ENCODE peak calls at places on chromosomes 2 and 18, in nine cellular contexts. One of them, this sample, is unnamed.

GRCh38 chr2:5560981-5561380 is 131.2 kb upstream of the SOX11 start:
- DNase-seq in psoas muscle: peak
- DNase-seq in astrocyte of the cerebellum: peak
- DNase-seq in epithelial cell of esophagus: no peak
- DNase-seq in AG10803: no peak
- DNase-seq in heart right ventricle: peak
- DNase-seq in heart left ventricle: peak
- DNase-seq in mesenchymal stem cell: peak
- DNase-seq in BJ: no peak
- DNase-seq in this sample: no peak

GRCh38 chr2:124670187-124670586 is 645.1 kb downstream of the CNTNAP5 start:
- DNase-seq in heart right ventricle: no peak
- DNase-seq in AG10803: no peak
- DNase-seq in psoas muscle: no peak
- DNase-seq in mesenchymal stem cell: no peak
- DNase-seq in BJ: no peak
- DNase-seq in astrocyte of the cerebellum: no peak
- DNase-seq in epithelial cell of esophagus: no peak
- DNase-seq in heart left ventricle: no peak
- DNase-seq in this sample: no peak

GRCh38 chr2:1900736-1901135 is 156.4 kb upstream of the PXDN start:
- DNase-seq in AG10803: no peak
- DNase-seq in heart left ventricle: no peak
- DNase-seq in BJ: no peak
- DNase-seq in astrocyte of the cerebellum: no peak
- DNase-seq in mesenchymal stem cell: no peak
- DNase-seq in heart right ventricle: no peak
- DNase-seq in epithelial cell of esophagus: no peak
- DNase-seq in psoas muscle: no peak
- DNase-seq in this sample: no peak

GRCh38 chr18:74534150-74534969 is at the start of gene CNDP1:
- DNase-seq in astrocyte of the cerebellum: no peak
- DNase-seq in heart right ventricle: no peak
- DNase-seq in mesenchymal stem cell: no peak
- DNase-seq in epithelial cell of esophagus: no peak
- DNase-seq in psoas muscle: no peak
- DNase-seq in BJ: no peak
- DNase-seq in AG10803: no peak
- DNase-seq in heart left ventricle: no peak
- DNase-seq in this sample: no peak

GRCh38 chr2:85899284-85899683 is 10.5 kb upstream of the ST3GAL5 start:
- DNase-seq in astrocyte of the cerebellum: no peak
- DNase-seq in psoas muscle: no peak
- DNase-seq in mesenchymal stem cell: no peak
- DNase-seq in heart left ventricle: no peak
- DNase-seq in heart right ventricle: no peak
- DNase-seq in AG10803: no peak
- DNase-seq in BJ: no peak
- DNase-seq in epithelial cell of esophagus: no peak
- DNase-seq in this sample: no peak

GRCh38 chr2:3487028-3487425 is 32.3 kb downstream of the ADI1 start:
- DNase-seq in BJ: no peak
- DNase-seq in heart right ventricle: no peak
- DNase-seq in AG10803: no peak
- DNase-seq in epithelial cell of esophagus: no peak
- DNase-seq in mesenchymal stem cell: no peak
- DNase-seq in psoas muscle: no peak
- DNase-seq in astrocyte of the cerebellum: no peak
- DNase-seq in heart left ventricle: no peak
- DNase-seq in this sample: no peak

GRCh38 chr2:58237741-58238140 is 3.4 kb downstream of the FANCL start:
- DNase-seq in epithelial cell of esophagus: no peak
- DNase-seq in mesenchymal stem cell: no peak
- DNase-seq in AG10803: no peak
- DNase-seq in heart right ventricle: no peak
- DNase-seq in heart left ventricle: no peak
- DNase-seq in psoas muscle: no peak
- DNase-seq in BJ: no peak
- DNase-seq in astrocyte of the cerebellum: no peak
- DNase-seq in this sample: no peak

GRCh38 chr2:69801745-69802144 is 27.7 kb upstream of the GMCL1 start:
- DNase-seq in astrocyte of the cerebellum: no peak
- DNase-seq in heart left ventricle: no peak
- DNase-seq in psoas muscle: no peak
- DNase-seq in epithelial cell of esophagus: no peak
- DNase-seq in BJ: no peak
- DNase-seq in mesenchymal stem cell: no peak
- DNase-seq in AG10803: no peak
- DNase-seq in heart right ventricle: no peak
- DNase-seq in this sample: no peak

GRCh38 chr18:62360806-62361205 is 35.7 kb downstream of the TNFRSF11A start:
- DNase-seq in epithelial cell of esophagus: no peak
- DNase-seq in heart left ventricle: no peak
- DNase-seq in psoas muscle: no peak
- DNase-seq in BJ: no peak
- DNase-seq in heart right ventricle: no peak
- DNase-seq in astrocyte of the cerebellum: no peak
- DNase-seq in mesenchymal stem cell: no peak
- DNase-seq in AG10803: no peak
- DNase-seq in this sample: no peak

GRCh38 chr18:58846325-58846724 is 18.4 kb upstream of the ZNF532 start:
- DNase-seq in heart right ventricle: no peak
- DNase-seq in astrocyte of the cerebellum: no peak
- DNase-seq in epithelial cell of esophagus: no peak
- DNase-seq in psoas muscle: no peak
- DNase-seq in AG10803: no peak
- DNase-seq in BJ: no peak
- DNase-seq in heart left ventricle: no peak
- DNase-seq in mesenchymal stem cell: no peak
- DNase-seq in this sample: no peak

GRCh38 chr2:223952280-223952968 is 4.8 kb upstream of the MRPL44 start:
- DNase-seq in heart left ventricle: no peak
- DNase-seq in BJ: no peak
- DNase-seq in AG10803: no peak
- DNase-seq in epithelial cell of esophagus: no peak
- DNase-seq in mesenchymal stem cell: no peak
- DNase-seq in astrocyte of the cerebellum: no peak
- DNase-seq in psoas muscle: no peak
- DNase-seq in heart right ventricle: no peak
- DNase-seq in this sample: no peak

GRCh38 chr2:135245055-135245454 is 193.0 kb downstream of the RAB3GAP1 start:
- DNase-seq in heart right ventricle: no peak
- DNase-seq in astrocyte of the cerebellum: no peak
- DNase-seq in AG10803: no peak
- DNase-seq in epithelial cell of esophagus: peak
- DNase-seq in mesenchymal stem cell: peak
- DNase-seq in BJ: no peak
- DNase-seq in heart left ventricle: no peak
- DNase-seq in psoas muscle: no peak
- DNase-seq in this sample: peak

GRCh38 chr2:205070889-205071288 is 525.6 kb downstream of the PARD3B start:
- DNase-seq in heart right ventricle: no peak
- DNase-seq in BJ: no peak
- DNase-seq in AG10803: no peak
- DNase-seq in heart left ventricle: no peak
- DNase-seq in mesenchymal stem cell: no peak
- DNase-seq in astrocyte of the cerebellum: no peak
- DNase-seq in psoas muscle: no peak
- DNase-seq in epithelial cell of esophagus: no peak
- DNase-seq in this sample: no peak

GRCh38 chr2:113208995-113209868 is 35.5 kb downstream of the PSD4 start:
- DNase-seq in mesenchymal stem cell: peak
- DNase-seq in heart right ventricle: no peak
- DNase-seq in BJ: peak
- DNase-seq in psoas muscle: no peak
- DNase-seq in epithelial cell of esophagus: no peak
- DNase-seq in AG10803: no peak
- DNase-seq in astrocyte of the cerebellum: no peak
- DNase-seq in heart left ventricle: no peak
- DNase-seq in this sample: no peak

DNA sequence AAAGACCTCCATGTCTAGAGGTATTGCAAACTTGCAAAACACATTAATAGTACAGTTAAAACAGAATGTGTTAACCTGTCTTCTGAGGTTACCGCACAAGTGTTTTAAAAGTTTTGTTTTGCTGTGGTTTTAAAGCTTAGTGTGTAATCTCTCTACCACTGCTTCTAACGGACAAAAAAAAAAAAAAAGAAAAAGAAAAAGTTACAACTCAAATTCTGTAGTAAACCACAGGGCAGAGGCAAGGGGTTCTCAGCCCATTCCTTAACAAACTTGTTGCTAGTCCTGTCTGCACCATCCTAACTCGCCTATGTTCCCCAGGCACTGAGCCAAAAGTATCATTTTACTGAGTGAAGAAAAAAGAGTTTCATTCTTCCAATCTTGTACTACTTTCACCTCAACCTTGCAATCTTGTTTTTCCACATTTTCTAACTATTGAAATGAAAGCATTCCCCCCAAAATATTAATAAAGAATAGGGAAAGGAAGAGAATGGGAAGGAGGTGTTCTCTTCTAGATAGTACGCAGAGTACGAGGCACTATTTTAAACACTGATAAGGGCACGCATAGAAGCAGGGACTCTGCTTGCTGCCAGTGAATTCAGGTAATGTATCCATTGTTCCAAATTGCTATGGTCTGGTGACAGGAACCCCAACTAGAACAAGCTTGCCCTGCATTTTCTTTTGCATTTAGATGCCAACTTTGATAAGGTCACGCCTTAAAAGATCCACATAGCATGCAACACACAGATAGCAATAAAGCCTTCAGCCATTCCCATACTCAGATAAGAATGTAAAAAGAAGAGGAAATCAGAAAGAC is 47.1 kb downstream of the IKZF2 start:
- DNase-seq in astrocyte of the cerebellum: peak
- DNase-seq in epithelial cell of esophagus: peak
- DNase-seq in heart left ventricle: no peak
- DNase-seq in BJ: no peak
- DNase-seq in mesenchymal stem cell: no peak
- DNase-seq in heart right ventricle: no peak
- DNase-seq in AG10803: peak
- DNase-seq in psoas muscle: no peak
- DNase-seq in this sample: peak
- H3K4me3 ChIP-seq in astrocyte of the cerebellum: no peak
- H3K4me3 ChIP-seq in epithelial cell of esophagus: no peak
- H3K4me3 ChIP-seq in heart left ventricle: peak
- H3K4me3 ChIP-seq in BJ: no peak
- H3K4me3 ChIP-seq in mesenchymal stem cell: no peak
- H3K4me3 ChIP-seq in heart right ventricle: peak
- H3K4me3 ChIP-seq in AG10803: no peak
- H3K4me3 ChIP-seq in psoas muscle: peak
- H3K4me3 ChIP-seq in this sample: no peak

DNA sequence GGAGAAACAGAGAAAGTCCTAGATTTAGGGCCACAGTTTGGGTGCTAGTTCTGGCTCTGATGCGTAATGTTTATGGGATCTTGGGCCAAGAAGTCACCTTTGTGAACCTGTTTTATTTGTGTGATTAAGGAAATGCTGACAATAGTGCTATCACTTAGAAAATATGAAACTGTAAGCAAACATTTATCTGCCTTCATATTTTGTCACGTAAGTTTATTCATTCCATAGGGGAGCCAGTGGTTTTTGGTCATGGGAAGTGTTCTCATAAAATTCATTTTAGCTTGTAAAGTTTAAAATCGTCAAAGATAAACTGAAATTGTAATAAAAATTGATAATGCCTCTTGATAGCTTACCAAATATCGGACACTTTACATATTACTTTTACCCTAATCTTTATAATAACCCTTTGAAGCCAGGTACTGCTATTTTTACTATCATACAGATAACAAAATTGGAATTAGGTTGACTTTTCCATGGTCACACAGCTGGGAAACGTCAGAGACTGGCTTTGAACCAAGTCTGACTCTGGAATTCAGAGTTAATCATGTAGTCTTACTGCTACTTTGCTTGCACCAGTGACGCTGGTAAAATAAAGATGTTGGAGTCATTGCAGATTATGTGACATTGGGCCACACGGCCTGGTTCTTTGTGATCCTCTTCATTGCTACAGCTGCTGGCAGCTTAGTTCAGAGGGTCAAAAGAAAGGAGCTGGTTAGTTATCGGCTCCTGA is 99.7 kb downstream of the ICA1L start:
- DNase-seq in astrocyte of the cerebellum: no peak
- DNase-seq in heart right ventricle: no peak
- DNase-seq in heart left ventricle: no peak
- DNase-seq in BJ: no peak
- DNase-seq in mesenchymal stem cell: no peak
- DNase-seq in AG10803: peak
- DNase-seq in epithelial cell of esophagus: no peak
- DNase-seq in psoas muscle: no peak
- DNase-seq in this sample: no peak
- H3K4me3 ChIP-seq in astrocyte of the cerebellum: no peak
- H3K4me3 ChIP-seq in heart right ventricle: no peak
- H3K4me3 ChIP-seq in heart left ventricle: no peak
- H3K4me3 ChIP-seq in BJ: no peak
- H3K4me3 ChIP-seq in mesenchymal stem cell: no peak
- H3K4me3 ChIP-seq in AG10803: no peak
- H3K4me3 ChIP-seq in epithelial cell of esophagus: no peak
- H3K4me3 ChIP-seq in psoas muscle: no peak
- H3K4me3 ChIP-seq in this sample: no peak

GRCh38 chr2:236873666-236874065 is 212.0 kb upstream of the COPS8 start:
- DNase-seq in astrocyte of the cerebellum: no peak
- DNase-seq in BJ: no peak
- DNase-seq in psoas muscle: no peak
- DNase-seq in mesenchymal stem cell: peak
- DNase-seq in AG10803: peak
- DNase-seq in heart right ventricle: no peak
- DNase-seq in heart left ventricle: no peak
- DNase-seq in epithelial cell of esophagus: peak
- DNase-seq in this sample: no peak
- H3K4me3 ChIP-seq in astrocyte of the cerebellum: no peak
- H3K4me3 ChIP-seq in BJ: no peak
- H3K4me3 ChIP-seq in psoas muscle: no peak
- H3K4me3 ChIP-seq in mesenchymal stem cell: no peak
- H3K4me3 ChIP-seq in AG10803: no peak
- H3K4me3 ChIP-seq in heart right ventricle: no peak
- H3K4me3 ChIP-seq in heart left ventricle: no peak
- H3K4me3 ChIP-seq in epithelial cell of esophagus: no peak
- H3K4me3 ChIP-seq in this sample: no peak

DNA sequence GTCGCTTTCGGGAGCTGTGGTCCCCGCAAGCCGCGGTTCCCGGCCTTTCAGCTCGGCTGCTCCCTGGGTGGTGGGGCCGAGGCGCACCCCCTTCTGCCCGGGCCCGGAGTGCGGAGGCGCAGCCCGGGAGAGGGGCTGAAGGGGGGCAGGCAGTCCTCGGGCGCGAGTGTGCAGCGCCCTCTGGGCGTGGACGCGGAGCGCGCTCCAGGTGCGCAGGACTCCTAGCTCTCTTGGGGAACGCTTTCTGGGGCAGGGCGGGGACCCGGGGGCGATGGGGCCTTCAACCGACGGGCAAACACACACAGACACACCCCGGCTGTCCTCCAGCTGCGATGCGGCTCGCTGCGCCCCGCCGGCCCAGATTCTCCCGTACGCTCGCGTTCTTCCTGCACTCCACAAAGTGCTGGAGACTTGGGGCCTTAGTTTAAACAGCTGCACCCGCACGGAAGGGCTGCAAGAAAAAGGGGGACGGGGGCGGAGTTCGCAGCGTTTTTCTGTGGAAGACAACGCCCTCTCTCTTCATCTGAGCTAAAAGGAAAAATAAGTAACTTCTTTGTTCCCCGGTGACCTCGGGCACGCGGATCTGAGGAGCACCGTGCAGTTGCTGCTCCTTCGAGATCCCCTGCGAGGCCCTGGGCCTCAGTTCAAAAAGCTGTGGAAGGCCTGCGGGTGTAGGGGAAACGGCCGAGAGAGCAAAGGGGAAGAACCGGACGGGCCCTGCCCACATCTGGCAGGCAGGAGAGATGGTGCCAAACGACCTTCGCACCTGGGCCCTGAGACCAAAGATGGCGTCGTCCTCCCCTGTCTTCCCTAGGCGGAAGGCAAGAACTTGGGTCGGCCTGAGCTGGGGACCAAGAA is 593 bp upstream of the SDC1 start:
- DNase-seq in AG10803: peak
- DNase-seq in psoas muscle: peak
- DNase-seq in mesenchymal stem cell: peak
- DNase-seq in BJ: no peak
- DNase-seq in astrocyte of the cerebellum: no peak
- DNase-seq in epithelial cell of esophagus: peak
- DNase-seq in heart right ventricle: peak
- DNase-seq in heart left ventricle: peak
- DNase-seq in this sample: no peak
- H3K4me3 ChIP-seq in AG10803: peak
- H3K4me3 ChIP-seq in psoas muscle: peak
- H3K4me3 ChIP-seq in mesenchymal stem cell: peak
- H3K4me3 ChIP-seq in BJ: peak
- H3K4me3 ChIP-seq in astrocyte of the cerebellum: peak
- H3K4me3 ChIP-seq in epithelial cell of esophagus: peak
- H3K4me3 ChIP-seq in heart right ventricle: peak
- H3K4me3 ChIP-seq in heart left ventricle: peak
- H3K4me3 ChIP-seq in this sample: peak